ENCODE peak calls at places on chromosomes 12 and 14, in four cellular contexts. T is lower lobe of right lung; U is CD8-positive, alpha-beta T cell; I is H1. R is an unnamed sample. For H3K4me1 and H3K36me3, the result is how much of the 10 kb centered on the place peaks cover.

GRCh38 chr12:12487490-12487889 is 75.2 kb downstream of the DUSP16 start:
- DNase-seq in T (no peak), I (no peak), U (no peak), R (no peak)

GRCh38 chr14:61326847-61327246 is 5.5 kb downstream of the PRKCH start:
- DNase-seq in U (no peak), T (peak), I (no peak), R (peak)

GRCh38 chr14:64510825-64511679 is 6.5 kb downstream of the ZBTB1 start:
- DNase-seq in I (no peak), U (peak), T (no peak), R (no peak)

GRCh38 chr12:129696952-129697351 is 206.9 kb downstream of the TMEM132D start:
- DNase-seq in T (no peak), U (no peak), I (no peak), R (no peak)

GRCh38 chr14:63893701-63894458 is 41.1 kb downstream of the SYNE2 start:
- DNase-seq in U (no peak), I (no peak), T (no peak), R (peak)

GRCh38 chr14:76955575-76956252 is 72.8 kb downstream of the IRF2BPL start:
- DNase-seq in T (no peak), U (peak), I (no peak), R (no peak)

GRCh38 chr12:96981053-96981452 is 74.0 kb downstream of the NEDD1 start:
- DNase-seq in T (no peak), I (no peak), U (no peak), R (no peak)

GRCh38 chr14:75025082-75025481 is 22.4 kb downstream of the EIF2B2 start:
- DNase-seq in I (no peak), T (no peak), U (no peak), R (no peak)

GRCh38 chr12:111424189-111424792 is 18.6 kb downstream of the SH2B3 start:
- DNase-seq in I (no peak), U (no peak), T (no peak), R (no peak)

GRCh38 chr14:53807580-53807979 is 149.0 kb downstream of the BMP4 start:
- DNase-seq in I (no peak), T (no peak), U (no peak), R (peak)

GRCh38 chr12:121222847-121223246 is 12.9 kb downstream of the P2RX4 start:
- DNase-seq in T (no peak), U (no peak), I (no peak), R (no peak)

GRCh38 chr14:76497550-76498484 is 121.9 kb downstream of the ESRRB start:
- DNase-seq in T (no peak), I (no peak), U (no peak), R (no peak)

GRCh38 chr14:50092006-50092555 is 24.3 kb downstream of the VCPKMT start:
- DNase-seq in U (no peak), T (no peak), I (no peak), R (no peak)

GRCh38 chr12:14937689-14938088 is 648 bp downstream of the ERP27 start:
- DNase-seq in T (no peak), I (no peak), U (no peak), R (no peak)

GRCh38 chr14:102633906-102634595 is 41.6 kb downstream of the RCOR1 start:
- DNase-seq in U (no peak), I (no peak), T (no peak), R (no peak)

GRCh38 chr12:45327823-45328383 is 112.0 kb downstream of the ANO6 start:
- DNase-seq in I (no peak), U (no peak), T (no peak), R (no peak)

GRCh38 chr14:91284146-91284790 is 39.8 kb upstream of the GPR68 start:
- DNase-seq in T (peak), I (no peak), U (no peak), R (no peak)

GRCh38 chr14:94643316-94644101 is 31.3 kb downstream of the SERPINA3 start:
- DNase-seq in T (no peak), I (no peak), U (no peak), R (no peak)

GRCh38 chr12:107610030-107610859 is 75.4 kb upstream of the PWP1 start:
- DNase-seq in T (no peak), U (no peak), I (peak), R (no peak)

GRCh38 chr12:107605293-107605692 is 80.3 kb upstream of the PWP1 start:
- DNase-seq in U (no peak), T (no peak), I (no peak), R (no peak)

GRCh38 chr12:107612508-107612907 is 73.1 kb upstream of the PWP1 start:
- DNase-seq in U (no peak), T (no peak), I (no peak), R (no peak)

GRCh38 chr12:107607464-107608392 is 77.9 kb upstream of the PWP1 start:
- DNase-seq in U (peak), I (peak), T (peak), R (peak)
- H3K4me1 ChIP-seq in U (under half), I (under half), T (under half), R (under half)

GRCh38 chr14:46074061-46074460 is 577.5 kb downstream of the RPL10L start:
- DNase-seq in I (no peak), T (no peak), U (no peak), R (no peak)
- H3K4me3 ChIP-seq in I (no peak), T (no peak), U (no peak), R (no peak)

GRCh38 chr14:52650774-52651173 is 44.6 kb downstream of the ERO1A start:
- DNase-seq in I (no peak), T (no peak), U (no peak), R (no peak)
- H3K36me3 ChIP-seq in I (under half), T (half or more), U (under half), R (half or more)

GRCh38 chr12:27554421-27555186 is 30.6 kb downstream of the PPFIBP1 start:
- DNase-seq in I (no peak), T (no peak), U (no peak), R (peak)

GRCh38 chr12:27555928-27556778 is 32.1 kb downstream of the PPFIBP1 start:
- DNase-seq in T (no peak), U (no peak), I (no peak), R (no peak)

GRCh38 chr12:27552886-27553560 is 29.0 kb downstream of the PPFIBP1 start:
- DNase-seq in T (no peak), I (no peak), U (no peak), R (no peak)

GRCh38 chr12:27554003-27554402 is 30.0 kb downstream of the PPFIBP1 start:
- DNase-seq in U (no peak), I (no peak), T (no peak), R (no peak)

GRCh38 chr12:27555316-27555715 is 31.3 kb downstream of the PPFIBP1 start:
- DNase-seq in U (no peak), T (no peak), I (no peak), R (no peak)
- H3K4me1 ChIP-seq in U (under half), T (half or more), I (under half), R (half or more)

DNA sequence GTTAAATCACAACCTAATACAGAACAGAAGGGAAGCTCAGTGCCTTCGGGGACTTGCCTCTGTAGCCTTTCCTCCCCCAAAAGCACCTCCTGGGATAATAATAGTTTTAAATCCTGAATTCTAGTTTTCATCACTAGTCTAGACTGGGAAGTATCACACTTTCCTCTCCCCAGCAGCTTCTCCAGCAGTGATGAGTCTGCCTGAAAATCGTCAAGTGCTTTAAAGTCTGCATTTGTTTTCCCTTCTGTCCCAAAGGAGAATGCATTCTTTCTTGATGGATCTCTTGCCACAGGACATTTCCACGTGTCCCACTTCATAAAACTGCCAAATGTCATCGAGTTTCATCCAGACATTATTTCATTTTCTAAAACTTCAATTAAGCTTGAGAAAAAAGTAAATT is 15.0 kb downstream of the CSRP2 start:
- DNase-seq in I (no peak), T (no peak), U (no peak), R (no peak)
- H3K4me3 ChIP-seq in I (no peak), T (no peak), U (no peak), R (no peak)

DNA sequence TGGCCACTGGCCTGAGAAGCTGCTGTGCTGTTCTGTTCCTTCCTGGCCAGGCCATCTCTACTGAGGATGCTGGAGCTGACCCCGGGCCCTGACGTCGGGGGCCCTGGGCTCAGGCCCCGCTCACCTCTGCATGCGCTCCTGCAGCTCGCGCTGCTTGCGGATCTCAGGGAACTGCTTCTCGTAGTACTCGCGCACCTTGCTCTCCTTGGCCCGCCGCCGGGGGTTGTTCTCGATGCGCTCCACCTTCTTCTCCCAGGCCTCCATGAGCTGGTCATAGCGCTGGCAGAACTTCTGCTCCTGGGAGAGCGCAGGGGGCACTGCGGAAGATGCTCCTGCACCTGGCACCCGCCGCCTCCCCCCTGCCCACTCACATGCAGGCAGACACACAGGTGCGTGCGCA is 135.6 kb downstream of the RFLNA start:
- DNase-seq in U (no peak), T (no peak), I (no peak), R (no peak)
- H3K36me3 ChIP-seq in U (under half), T (under half), I (under half), R (under half)

DNA sequence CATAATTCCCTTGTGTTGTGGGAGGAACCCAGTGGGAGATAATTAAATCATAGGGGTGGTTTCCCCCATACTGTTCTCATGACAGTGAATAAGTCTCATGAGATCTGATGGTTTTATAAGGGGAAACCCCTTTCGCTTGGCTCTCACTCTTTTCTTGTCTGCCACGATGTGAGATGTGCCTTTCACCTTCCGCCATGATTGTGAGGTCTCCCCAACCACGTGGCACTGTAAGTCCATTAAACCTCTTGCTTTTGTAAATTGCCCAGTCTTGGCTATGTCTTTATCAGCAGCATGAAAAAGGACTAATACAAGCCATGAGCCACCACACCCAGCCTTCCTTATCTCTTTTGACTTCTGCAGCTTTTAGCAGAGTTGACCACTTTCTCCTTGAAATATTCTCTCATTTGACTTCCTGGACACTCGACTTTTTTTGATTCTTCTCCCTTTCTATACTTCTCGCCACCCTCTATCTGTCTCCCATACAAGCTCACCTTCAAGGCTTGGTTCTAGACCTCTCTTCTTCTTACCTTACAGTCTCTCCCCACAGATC is 2.3 kb downstream of the MTERF2 start:
- DNase-seq in U (no peak), T (no peak), I (no peak), R (no peak)
- H3K4me1 ChIP-seq in U (under half), T (under half), I (under half), R (half or more)